ENCODE peak calls at places on chromosome 11, in four cellular contexts. Y is WTC11, B is SK-N-SH, D is K562. F is an unnamed sample.

GRCh38 chr11:94183886-94184264 is 55.2 kb downstream of the PANX1 start:
- DNase-seq in D (peak), Y (peak), B (peak), F (peak)

GRCh38 chr11:4464216-4465159 is 15.4 kb downstream of the OR52K2 start:
- DNase-seq in D (no peak), Y (no peak), B (no peak), F (no peak)

GRCh38 chr11:76669901-76670474 is 559 bp downstream of the LRRC32 start:
- DNase-seq in D (no peak), B (no peak), Y (no peak), F (no peak)

GRCh38 chr11:9232482-9232881 is 32.7 kb downstream of the DENND5A start:
- DNase-seq in D (no peak), Y (no peak), B (no peak), F (no peak)

GRCh38 chr11:13440100-13440855 is 22.7 kb downstream of the BTBD10 start:
- DNase-seq in B (peak), D (no peak), Y (no peak), F (no peak)

GRCh38 chr11:45872513-45873356 is 12.7 kb upstream of the MAPK8IP1 start:
- DNase-seq in D (peak), B (peak), Y (peak), F (peak)

GRCh38 chr11:87849216-87849615 is 326.0 kb downstream of the RAB38 start:
- DNase-seq in B (no peak), D (no peak), Y (no peak), F (no peak)

GRCh38 chr11:63240791-63241379 is 2.5 kb downstream of the SLC22A25 start:
- DNase-seq in D (no peak), Y (no peak), B (no peak), F (no peak)

GRCh38 chr11:128227466-128227865 is 359.9 kb downstream of the ETS1 start:
- DNase-seq in Y (no peak), D (no peak), B (no peak), F (no peak)

GRCh38 chr11:27329867-27330632 is 33.0 kb downstream of the CCDC34 start:
- DNase-seq in B (no peak), D (no peak), Y (no peak), F (no peak)

GRCh38 chr11:2488004-2488403 is 43.2 kb downstream of the KCNQ1 start:
- DNase-seq in D (no peak), B (no peak), Y (no peak), F (no peak)

GRCh38 chr11:1222491-1223345 is at the start of gene MUC5B:
- DNase-seq in D (no peak), B (peak), Y (peak), F (no peak)

GRCh38 chr11:71447791-71448256 is 369 bp downstream of the DHCR7 start:
- DNase-seq in Y (peak), D (peak), B (peak), F (peak)

GRCh38 chr11:107473797-107474196 is 16.2 kb upstream of the CWF19L2 start:
- DNase-seq in D (no peak), B (no peak), Y (no peak), F (no peak)

GRCh38 chr11:1701041-1701807 is 4.2 kb downstream of the KRTAP5-6 start:
- DNase-seq in D (no peak), Y (no peak), B (no peak), F (no peak)

GRCh38 chr11:116294630-116295029 is 478.2 kb downstream of the BUD13 start:
- DNase-seq in Y (no peak), B (no peak), D (no peak), F (no peak)

GRCh38 chr11:67266424-67267187 is at the start of gene GRK2:
- DNase-seq in D (peak), Y (no peak), B (peak), F (no peak)

GRCh38 chr11:66327171-66328035 is 8.8 kb downstream of the RIN1 start:
- DNase-seq in D (no peak), Y (no peak), B (peak), F (peak)

GRCh38 chr11:62689421-62690183 is at the start of gene LRRN4CL:
- DNase-seq in B (peak), D (no peak), Y (no peak), F (no peak)

GRCh38 chr11:64883575-64883974 is 5.2 kb upstream of the EHD1 start:
- DNase-seq in B (no peak), D (no peak), Y (no peak), F (no peak)

GRCh38 chr11:40235841-40236240 is 1223.6 kb downstream of the LRRC4C start:
- DNase-seq in D (no peak), B (no peak), Y (no peak), F (no peak)
- TF ChIP-seq TEAD4 in D (no peak), B (no peak), Y (no peak), F (no peak)

DNA sequence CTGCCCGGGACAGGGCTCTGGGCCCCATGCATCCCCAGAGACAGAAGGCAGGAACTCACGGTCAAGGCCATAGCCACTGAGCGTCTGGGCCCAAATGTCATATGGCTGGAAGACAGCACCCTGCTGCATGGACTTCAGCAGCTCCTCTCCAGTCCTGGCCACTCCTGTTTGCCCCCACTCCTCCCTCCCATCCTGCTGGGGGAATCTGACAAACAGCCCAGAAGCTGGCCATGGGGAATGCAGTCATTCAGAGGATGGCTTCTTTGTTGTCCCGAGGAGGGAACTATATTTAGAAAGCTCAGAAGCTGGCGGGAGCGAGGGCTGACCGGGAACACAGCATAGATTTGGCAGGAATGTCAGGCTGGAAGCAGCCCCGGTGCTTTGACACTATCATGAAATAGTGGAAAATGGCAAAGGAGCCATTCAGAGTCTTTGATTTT is 35.0 kb downstream of the DKK3 start:
- DNase-seq in D (no peak), B (no peak), Y (no peak), F (peak)
- TF ChIP-seq TEAD4 in D (no peak), B (no peak), Y (no peak), F (no peak)

GRCh38 chr11:60347084-60347797 is 20.2 kb downstream of the MS4A6E start:
- DNase-seq in D (no peak), Y (no peak), B (no peak), F (no peak)

GRCh38 chr11:60343094-60343704 is 16.1 kb downstream of the MS4A6E start:
- DNase-seq in Y (no peak), D (peak), B (no peak), F (no peak)

GRCh38 chr11:60344146-60344545 is 17.1 kb downstream of the MS4A6E start:
- DNase-seq in D (no peak), B (no peak), Y (no peak), F (no peak)

GRCh38 chr11:60348116-60348515 is 21.1 kb downstream of the MS4A6E start:
- DNase-seq in D (no peak), Y (no peak), B (no peak), F (no peak)

GRCh38 chr11:60345489-60345888 is 18.4 kb downstream of the MS4A6E start:
- DNase-seq in B (no peak), Y (peak), D (no peak), F (peak)
- TF ChIP-seq TEAD4 in B (no peak), Y (no peak), D (no peak), F (no peak)

GRCh38 chr11:121576531-121576930 is 123.8 kb upstream of the SORL1-AS1 start:
- DNase-seq in B (no peak), D (no peak), Y (no peak), F (no peak)
- TF ChIP-seq TEAD4 in B (no peak), D (no peak), Y (no peak), F (no peak)

GRCh38 chr11:35746356-35747153 is 84.0 kb downstream of the TRIM44 start:
- DNase-seq in Y (no peak), B (no peak), D (no peak), F (no peak)
- TF ChIP-seq TEAD4 in Y (no peak), B (no peak), D (no peak), F (no peak)

GRCh38 chr11:101867951-101868350 is 46.9 kb upstream of the CEP126 start:
- DNase-seq in D (no peak), Y (no peak), B (no peak), F (no peak)

GRCh38 chr11:101870510-101870909 is 44.3 kb upstream of the CEP126 start:
- DNase-seq in B (no peak), Y (no peak), D (no peak), F (no peak)

GRCh38 chr11:101864098-101864497 is 50.7 kb upstream of the CEP126 start:
- DNase-seq in B (no peak), Y (no peak), D (no peak), F (no peak)

GRCh38 chr11:101863361-101863760 is 51.4 kb upstream of the CEP126 start:
- DNase-seq in B (no peak), Y (no peak), D (no peak), F (no peak)

DNA sequence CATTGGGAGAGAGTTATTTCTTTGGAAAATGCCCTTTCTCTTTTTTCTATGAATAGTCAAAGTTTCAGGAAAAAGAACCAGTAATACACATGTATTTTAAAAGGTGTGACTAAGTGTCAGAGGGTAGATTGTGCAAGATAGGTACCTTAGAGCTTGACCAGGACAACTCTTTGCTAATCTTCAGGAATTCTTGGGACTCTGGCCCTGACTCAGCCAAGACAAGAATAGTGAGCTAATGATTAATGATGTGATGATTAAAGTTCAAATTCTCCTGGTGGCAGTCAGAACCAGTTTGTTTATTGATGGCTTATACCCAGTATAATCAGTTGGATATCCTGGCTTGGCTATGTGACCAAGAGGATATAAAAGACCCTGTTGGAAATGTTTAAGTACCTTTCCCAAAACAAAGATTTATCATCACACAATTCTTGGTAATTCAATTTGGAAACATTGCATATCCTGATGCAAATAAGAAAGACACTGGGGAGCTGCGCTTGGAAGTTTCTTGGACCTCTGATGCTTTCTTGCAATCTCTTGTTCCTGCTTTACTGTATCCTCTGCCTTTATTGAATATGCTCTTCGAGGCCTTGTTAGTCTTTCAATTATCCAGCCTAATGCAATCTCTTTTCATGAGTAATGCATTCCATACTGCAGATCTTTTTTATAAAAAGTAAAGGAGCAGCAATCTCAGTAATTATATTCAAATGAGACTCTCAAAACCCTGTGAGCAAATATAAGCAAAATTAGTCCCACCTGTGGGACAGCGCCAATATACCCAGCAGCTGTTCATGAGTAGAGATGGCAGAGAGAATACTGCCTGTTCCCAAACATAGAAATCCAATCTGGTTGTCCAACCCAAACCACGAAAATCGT is 48.0 kb upstream of the CEP126 start:
- DNase-seq in D (no peak), Y (no peak), B (no peak), F (no peak)
- TF ChIP-seq TEAD4 in D (no peak), Y (no peak), B (no peak), F (no peak)

GRCh38 chr11:126718319-126718718 is 282.3 kb downstream of the KIRREL3 start:
- DNase-seq in D (no peak), B (no peak), Y (no peak), F (no peak)
- TF ChIP-seq TEAD4 in D (no peak), B (no peak), Y (no peak), F (no peak)

GRCh38 chr11:75476716-75477613 is 44.0 kb upstream of the KLHL35 start:
- DNase-seq in Y (no peak), D (peak), B (no peak), F (no peak)
- TF ChIP-seq TEAD4 in Y (no peak), D (no peak), B (no peak), F (no peak)

F was measured in H1.